ENCODE peak calls at places on chromosomes 16 and 17, in four cellular contexts. One of them, this sample, is unnamed.

GRCh38 chr17:63189082-63189481 is 223.0 kb downstream of the TANC2 start:
- DNase-seq in NCI-H1694: no peak
- DNase-seq in erythroblast: peak
- DNase-seq in EL: peak
- DNase-seq in this sample: no peak

GRCh38 chr16:19017179-19017578 is 33.4 kb downstream of the TMC7 start:
- DNase-seq in NCI-H1694: no peak
- DNase-seq in erythroblast: no peak
- DNase-seq in EL: no peak
- DNase-seq in this sample: no peak

GRCh38 chr17:79693419-79693818 is 37.3 kb upstream of the ENPP7 start:
- DNase-seq in NCI-H1694: no peak
- DNase-seq in erythroblast: no peak
- DNase-seq in EL: no peak
- DNase-seq in this sample: no peak

GRCh38 chr16:888901-889570 is 81.7 kb downstream of the LMF1 start:
- DNase-seq in NCI-H1694: no peak
- DNase-seq in erythroblast: no peak
- DNase-seq in EL: no peak
- DNase-seq in this sample: no peak

GRCh38 chr17:64498308-64499203 is 1.7 kb upstream of the POLG2 start:
- DNase-seq in NCI-H1694: no peak
- DNase-seq in erythroblast: no peak
- DNase-seq in EL: peak
- DNase-seq in this sample: peak

GRCh38 chr17:29279397-29280070 is 14.4 kb downstream of the NUFIP2 start:
- DNase-seq in NCI-H1694: no peak
- DNase-seq in erythroblast: no peak
- DNase-seq in EL: no peak
- DNase-seq in this sample: no peak

GRCh38 chr16:4868573-4868972 is 21.3 kb downstream of the UBN1 start:
- DNase-seq in NCI-H1694: no peak
- DNase-seq in erythroblast: no peak
- DNase-seq in EL: no peak
- DNase-seq in this sample: no peak

GRCh38 chr17:73462830-73463229 is 151.0 kb upstream of the CDC42EP4 start:
- DNase-seq in NCI-H1694: no peak
- DNase-seq in erythroblast: no peak
- DNase-seq in EL: no peak
- DNase-seq in this sample: no peak

GRCh38 chr17:69761011-69761410 is 314.0 kb upstream of the KCNJ16 start:
- DNase-seq in NCI-H1694: no peak
- DNase-seq in erythroblast: no peak
- DNase-seq in EL: peak
- DNase-seq in this sample: no peak

GRCh38 chr17:21573961-21574610 is 118.2 kb upstream of the KCNJ18 start:
- DNase-seq in NCI-H1694: no peak
- DNase-seq in erythroblast: no peak
- DNase-seq in EL: peak
- DNase-seq in this sample: peak

GRCh38 chr17:16371742-16372141 is 9.1 kb upstream of the UBB start:
- DNase-seq in NCI-H1694: no peak
- DNase-seq in erythroblast: peak
- DNase-seq in EL: peak
- DNase-seq in this sample: no peak

GRCh38 chr16:30697264-30698138 is 1.5 kb upstream of the SRCAP start:
- DNase-seq in NCI-H1694: no peak
- DNase-seq in erythroblast: no peak
- DNase-seq in EL: no peak
- DNase-seq in this sample: peak

GRCh38 chr17:39808409-39808997 is 55.6 kb downstream of the IKZF3 start:
- DNase-seq in NCI-H1694: no peak
- DNase-seq in erythroblast: no peak
- DNase-seq in EL: no peak
- DNase-seq in this sample: no peak

GRCh38 chr17:68391561-68392268 is 65.6 kb downstream of the WIPI1 start:
- DNase-seq in NCI-H1694: no peak
- DNase-seq in erythroblast: no peak
- DNase-seq in EL: no peak
- DNase-seq in this sample: no peak

GRCh38 chr17:49218941-49219913 is 8.7 kb downstream of the ABI3 start:
- DNase-seq in NCI-H1694: no peak
- DNase-seq in erythroblast: peak
- DNase-seq in EL: no peak
- DNase-seq in this sample: no peak

GRCh38 chr16:5490499-5490898 is 392.9 kb upstream of the EEF2KMT start:
- DNase-seq in NCI-H1694: peak
- DNase-seq in erythroblast: peak
- DNase-seq in EL: no peak
- DNase-seq in this sample: peak

GRCh38 chr16:89598199-89598598 is 15.2 kb upstream of the DPEP1 start:
- DNase-seq in NCI-H1694: no peak
- DNase-seq in erythroblast: peak
- DNase-seq in EL: peak
- DNase-seq in this sample: no peak

GRCh38 chr16:3065069-3065741 is at the start of gene IL32:
- DNase-seq in NCI-H1694: no peak
- DNase-seq in erythroblast: no peak
- DNase-seq in EL: peak
- DNase-seq in this sample: no peak

GRCh38 chr16:49414651-49415050 is 41.0 kb downstream of the C16orf78 start:
- DNase-seq in NCI-H1694: no peak
- DNase-seq in erythroblast: no peak
- DNase-seq in EL: no peak
- DNase-seq in this sample: no peak

GRCh38 chr16:28610595-28611270 is 889 bp upstream of the SULT1A1 start:
- DNase-seq in NCI-H1694: no peak
- DNase-seq in erythroblast: no peak
- DNase-seq in EL: no peak
- DNase-seq in this sample: no peak

GRCh38 chr16:86248325-86248905 is 261.9 kb upstream of the FOXF1 start:
- DNase-seq in NCI-H1694: no peak
- DNase-seq in erythroblast: no peak
- DNase-seq in EL: no peak
- DNase-seq in this sample: no peak

GRCh38 chr17:66975614-66976378 is 11.3 kb downstream of the CACNG4 start:
- DNase-seq in NCI-H1694: no peak
- DNase-seq in erythroblast: no peak
- DNase-seq in EL: no peak
- DNase-seq in this sample: peak

GRCh38 chr17:76390003-76390421 is 5.6 kb downstream of the SPHK1 start:
- DNase-seq in NCI-H1694: no peak
- DNase-seq in erythroblast: no peak
- DNase-seq in EL: no peak
- DNase-seq in this sample: no peak

GRCh38 chr16:82855471-82855870 is 228.7 kb downstream of the CDH13 start:
- DNase-seq in NCI-H1694: no peak
- DNase-seq in erythroblast: no peak
- DNase-seq in EL: peak
- DNase-seq in this sample: no peak

GRCh38 chr17:5553479-5553878 is 30.8 kb downstream of the NLRP1 start:
- DNase-seq in NCI-H1694: no peak
- DNase-seq in erythroblast: no peak
- DNase-seq in EL: no peak
- DNase-seq in this sample: no peak

GRCh38 chr16:80739523-80739922 is 64.9 kb downstream of the CDYL2 start:
- DNase-seq in NCI-H1694: no peak
- DNase-seq in erythroblast: no peak
- DNase-seq in EL: no peak
- DNase-seq in this sample: no peak

GRCh38 chr16:69494993-69495392 is 70.6 kb downstream of the CYB5B start:
- DNase-seq in NCI-H1694: no peak
- DNase-seq in erythroblast: peak
- DNase-seq in EL: peak
- DNase-seq in this sample: peak

GRCh38 chr17:77453613-77454559 is 313.1 kb downstream of the SEC14L1 start:
- DNase-seq in NCI-H1694: no peak
- DNase-seq in erythroblast: no peak
- DNase-seq in EL: no peak
- DNase-seq in this sample: no peak

GRCh38 chr16:85789773-85790172 is 9.6 kb downstream of the EMC8 start:
- DNase-seq in NCI-H1694: no peak
- DNase-seq in erythroblast: no peak
- DNase-seq in EL: no peak
- DNase-seq in this sample: no peak

GRCh38 chr16:88455610-88456355 is 2.7 kb downstream of the ZFPM1 start:
- DNase-seq in NCI-H1694: no peak
- DNase-seq in erythroblast: peak
- DNase-seq in EL: peak
- DNase-seq in this sample: peak

GRCh38 chr17:81511800-81512559 is 619 bp downstream of the ACTG1 start:
- DNase-seq in NCI-H1694: no peak
- DNase-seq in erythroblast: peak
- DNase-seq in EL: no peak
- DNase-seq in this sample: no peak

GRCh38 chr16:73846292-73846849 is 450.2 kb upstream of the PSMD7 start:
- DNase-seq in NCI-H1694: no peak
- DNase-seq in erythroblast: no peak
- DNase-seq in EL: no peak
- DNase-seq in this sample: no peak

GRCh38 chr17:38449364-38449763 is 21.1 kb downstream of the ARHGAP23 start:
- DNase-seq in NCI-H1694: no peak
- DNase-seq in erythroblast: peak
- DNase-seq in EL: peak
- DNase-seq in this sample: no peak

GRCh38 chr17:58991718-58992331 is 114.9 kb downstream of the TRIM37 start:
- DNase-seq in NCI-H1694: no peak
- DNase-seq in erythroblast: no peak
- DNase-seq in EL: peak
- DNase-seq in this sample: no peak

GRCh38 chr17:42294469-42295398 is 6.4 kb downstream of the STAT5A start:
- DNase-seq in NCI-H1694: no peak
- DNase-seq in erythroblast: no peak
- DNase-seq in EL: no peak
- DNase-seq in this sample: no peak

GRCh38 chr17:43918026-43918389 is 10.7 kb upstream of the MPP2 start:
- DNase-seq in NCI-H1694: no peak
- DNase-seq in erythroblast: no peak
- DNase-seq in EL: no peak
- DNase-seq in this sample: no peak

GRCh38 chr17:82272495-82273326 is 789 bp downstream of the CSNK1D start:
- DNase-seq in NCI-H1694: no peak
- DNase-seq in erythroblast: peak
- DNase-seq in EL: no peak
- DNase-seq in this sample: no peak

This sample was measured in cerebellar cortex.